ENCODE peak calls at places on chromosomes 5 and 9, in nine cellular contexts. N, P, C, A, E, U, F, Q and Z are unnamed samples.

GRCh38 chr9:111909444-111909843 is 12.8 kb downstream of the UGCG start:
- DNase-seq in Q (no peak), F (no peak), P (no peak), N (no peak), A (no peak), C (no peak), E (no peak), U (no peak), Z (no peak)

GRCh38 chr5:116524505-116524904 is 50.1 kb downstream of the SEMA6A start:
- DNase-seq in C (no peak), E (no peak), P (no peak), Q (no peak), N (no peak), F (no peak), A (no peak), U (no peak), Z (no peak)

GRCh38 chr9:68920921-68921320 is 93.0 kb downstream of the PRKACG start:
- DNase-seq in A (no peak), Q (no peak), P (no peak), C (no peak), F (no peak), E (no peak), N (no peak), U (no peak), Z (no peak)

GRCh38 chr5:73596705-73597328 is 29.2 kb upstream of the ARHGEF28 start:
- DNase-seq in C (no peak), Q (peak; percentile 10), P (no peak), A (no peak), U (no peak), F (no peak), N (peak; percentile 20), E (no peak), Z (peak; percentile 65)

GRCh38 chr5:84382363-84383295 is 2.1 kb downstream of the EDIL3 start:
- DNase-seq in U (peak; percentile 12), F (no peak), N (peak; percentile 53), E (no peak), C (no peak), A (no peak), P (peak; percentile 55), Q (no peak), Z (peak; percentile 86)

GRCh38 chr9:93207326-93207814 is 23.4 kb downstream of the WNK2 start:
- DNase-seq in C (no peak), N (peak; percentile 11), Q (no peak), E (no peak), U (peak; percentile 39), A (no peak), F (no peak), P (peak; percentile 82), Z (peak; percentile 45)

GRCh38 chr9:133979124-133979920 is 12.8 kb downstream of the VAV2 start:
- DNase-seq in U (no peak), E (no peak), Q (no peak), A (no peak), C (no peak), N (peak; percentile 37), P (no peak), F (no peak), Z (no peak)

GRCh38 chr9:34070601-34071340 is 22.1 kb upstream of the UBAP2 start:
- DNase-seq in Q (no peak), A (no peak), N (peak; percentile 67), F (no peak), U (no peak), P (no peak), C (no peak), E (no peak), Z (no peak)

GRCh38 chr9:8718121-8718725 is 918.6 kb upstream of the DMAC1 start:
- DNase-seq in U (no peak), N (peak; percentile 65), P (no peak), Q (no peak), E (no peak), C (no peak), A (no peak), F (no peak), Z (no peak)

GRCh38 chr9:95516736-95517558 is at the start of gene PTCH1:
- DNase-seq in N (peak; percentile 52), U (peak; percentile 29), Q (peak; percentile 40), C (no peak), P (no peak), A (peak; percentile 24), E (no peak), F (no peak), Z (peak; percentile 62)

GRCh38 chr5:163915481-163915961 is 410.1 kb downstream of the MAT2B start:
- DNase-seq in U (no peak), C (no peak), E (no peak), N (peak; percentile 57), F (no peak), P (no peak), A (no peak), Q (no peak), Z (no peak)

GRCh38 chr9:87656485-87656884 is 69.4 kb upstream of the CTSL start:
- DNase-seq in Q (no peak), A (no peak), C (no peak), U (no peak), N (peak; percentile 56), E (no peak), F (no peak), P (no peak), Z (no peak)

GRCh38 chr5:63928451-63928850 is 33.8 kb downstream of the HTR1A start:
- DNase-seq in N (no peak), P (peak; percentile 58), A (no peak), E (no peak), F (no peak), U (no peak), Q (no peak), C (no peak), Z (no peak)